ENCODE peak calls at places on chromosomes 16 and 17, in five cellular contexts. X, N, I, V and F are unnamed samples.

GRCh38 chr17:72510454-72511016 is 389.7 kb downstream of the SOX9 start:
- DNase-seq in V (no peak), X (no peak), N (no peak), I (no peak), F (no peak)

GRCh38 chr16:1780677-1781072 is 1.7 kb downstream of the SPSB3 start:
- DNase-seq in X (no peak), I (no peak), V (no peak), N (no peak), F (no peak)

GRCh38 chr16:72468582-72468981 is 296.6 kb upstream of the PMFBP1 start:
- DNase-seq in V (no peak), N (no peak), I (no peak), X (no peak), F (no peak)

GRCh38 chr17:67532326-67532871 is 155.3 kb downstream of the PITPNC1 start:
- DNase-seq in V (no peak), I (no peak), X (no peak), N (no peak), F (no peak)

GRCh38 chr17:59372138-59372751 is 40.8 kb downstream of the YPEL2 start:
- DNase-seq in I (peak), V (peak), N (no peak), X (no peak), F (no peak)

GRCh38 chr16:24686678-24687077 is 42.8 kb upstream of the TNRC6A start:
- DNase-seq in X (no peak), V (no peak), N (no peak), I (no peak), F (no peak)

GRCh38 chr17:27552467-27552779 is 78.6 kb upstream of the LGALS9 start:
- DNase-seq in I (no peak), X (no peak), V (no peak), N (no peak), F (no peak)

GRCh38 chr17:78366109-78366848 is 6.4 kb upstream of the SOCS3 start:
- DNase-seq in N (no peak), X (no peak), V (no peak), I (no peak), F (no peak)

GRCh38 chr17:15914400-15915165 is 30.3 kb upstream of the ADORA2B start:
- DNase-seq in V (no peak), X (no peak), I (no peak), N (no peak), F (no peak)

GRCh38 chr17:2123467-2124251 is 68.8 kb downstream of the HIC1 start:
- DNase-seq in N (no peak), V (no peak), I (no peak), X (no peak), F (no peak)

GRCh38 chr17:35597604-35598003 is 10.5 kb downstream of the AP2B1 start:
- DNase-seq in V (no peak), I (no peak), N (no peak), X (no peak), F (no peak)

GRCh38 chr17:72719582-72720493 is 372.6 kb downstream of the SLC39A11 start:
- DNase-seq in X (peak), V (no peak), I (no peak), N (peak), F (no peak)

GRCh38 chr16:64397042-64397441 is 724.8 kb downstream of the CDH11 start:
- DNase-seq in V (no peak), N (no peak), X (no peak), I (no peak), F (no peak)

GRCh38 chr17:81354252-81354943 is 40.9 kb upstream of the BAHCC1 start:
- DNase-seq in I (no peak), V (no peak), N (no peak), X (no peak), F (no peak)

GRCh38 chr17:52686140-52686539 is 527.6 kb upstream of the CA10 start:
- DNase-seq in I (no peak), N (no peak), V (no peak), X (no peak), F (no peak)

GRCh38 chr16:76650579-76650978 is 373.4 kb downstream of the CNTNAP4 start:
- DNase-seq in V (no peak), X (no peak), I (peak), N (no peak), F (no peak)

GRCh38 chr16:48611329-48612137 is 1.6 kb upstream of the N4BP1 start:
- DNase-seq in N (peak), I (no peak), V (no peak), X (peak), F (peak)

GRCh38 chr17:28951991-28952975 is 965 bp upstream of the PHF12 start:
- DNase-seq in V (peak), N (peak), I (peak), X (peak), F (peak)

GRCh38 chr17:47957591-47958490 is at the start of gene PRR15L:
- DNase-seq in N (no peak), X (no peak), V (no peak), I (peak), F (no peak)

GRCh38 chr16:69741951-69742904 is 12.5 kb downstream of the NOB1 start:
- DNase-seq in I (no peak), X (no peak), V (peak), N (no peak), F (no peak)

GRCh38 chr17:63927464-63928171 is 4.5 kb downstream of the CD79B start:
- DNase-seq in X (no peak), V (no peak), N (no peak), I (peak), F (no peak)

GRCh38 chr17:17078832-17079231 is 36.6 kb downstream of the MPRIP start:
- DNase-seq in X (no peak), I (no peak), N (no peak), V (no peak), F (no peak)

GRCh38 chr17:14813649-14814048 is 451.5 kb downstream of the PMP22 start:
- DNase-seq in I (peak), V (no peak), N (peak), X (peak), F (peak)

GRCh38 chr17:41377546-41377945 is 4.6 kb downstream of the KRT34 start:
- DNase-seq in X (no peak), V (no peak), I (no peak), N (no peak), F (no peak)

GRCh38 chr17:59753522-59754467 is 46.3 kb downstream of the VMP1 start:
- DNase-seq in I (peak), V (peak), N (no peak), X (no peak), F (no peak)

GRCh38 chr17:67506966-67507365 is 129.9 kb downstream of the PITPNC1 start:
- DNase-seq in V (no peak), N (no peak), I (no peak), X (no peak), F (no peak)

GRCh38 chr16:81627024-81627423 is 152.1 kb upstream of the PLCG2 start:
- DNase-seq in X (no peak), N (no peak), I (no peak), V (no peak), F (no peak)

GRCh38 chr17:76467366-76467765 is at the start of gene AANAT:
- DNase-seq in X (no peak), I (peak), N (no peak), V (no peak), F (no peak)

GRCh38 chr16:58493756-58494431 is 6.0 kb upstream of the NDRG4 start:
- DNase-seq in I (no peak), N (no peak), V (no peak), X (no peak), F (no peak)

GRCh38 chr17:39668141-39668924 is at the start of gene PNMT:
- DNase-seq in V (no peak), I (peak), X (peak), N (peak), F (peak)

GRCh38 chr16:85312642-85313540 is 200.6 kb upstream of the CIBAR2 start:
- DNase-seq in I (no peak), N (no peak), X (no peak), V (no peak), F (no peak)

GRCh38 chr16:9096416-9096952 is 5.0 kb downstream of the HAPSTR1 start:
- DNase-seq in X (no peak), V (no peak), I (no peak), N (no peak), F (no peak)

GRCh38 chr16:17397499-17397891 is 73.3 kb downstream of the XYLT1 start:
- DNase-seq in V (peak), X (no peak), N (no peak), I (no peak), F (no peak)

GRCh38 chr16:1763521-1764511 is 7.5 kb downstream of the NME3 start:
- DNase-seq in X (no peak), V (no peak), N (no peak), I (peak), F (peak)